ENCODE peak calls at places on chromosomes 6 and 20, in four cellular contexts. R, Z, C and N are unnamed samples.

GRCh38 chr6:97040355-97040860 is 115.9 kb downstream of the KLHL32 start:
- DNase-seq in R (no peak), Z (no peak), C (no peak), N (no peak)

GRCh38 chr6:13859871-13860555 is 45.7 kb upstream of the MCUR1 start:
- DNase-seq in R (no peak), Z (no peak), C (no peak), N (no peak)

GRCh38 chr6:105212587-105212986 is 32.8 kb upstream of the POPDC3 start:
- DNase-seq in R (no peak), Z (no peak), C (no peak), N (peak)

GRCh38 chr20:467755-468154 is 5.4 kb upstream of the TBC1D20 start:
- DNase-seq in R (no peak), Z (no peak), C (no peak), N (no peak)

GRCh38 chr20:6818033-6818808 is 50.7 kb downstream of the BMP2 start:
- DNase-seq in R (no peak), Z (no peak), C (no peak), N (no peak)

GRCh38 chr6:35611235-35611634 is 77.5 kb downstream of the FKBP5 start:
- DNase-seq in R (peak), Z (peak), C (no peak), N (no peak)

GRCh38 chr6:113777601-113778000 is 79.5 kb upstream of the MARCKS start:
- DNase-seq in R (no peak), Z (no peak), C (no peak), N (no peak)

GRCh38 chr20:20216941-20217340 is 151.0 kb upstream of the INSM1 start:
- DNase-seq in R (no peak), Z (no peak), C (no peak), N (no peak)

GRCh38 chr20:60003776-60004175 is 45.6 kb downstream of the CDH26 start:
- DNase-seq in R (no peak), Z (no peak), C (no peak), N (no peak)

GRCh38 chr20:44142416-44142815 is 44.6 kb downstream of the JPH2 start:
- DNase-seq in R (peak), Z (peak), C (no peak), N (no peak)

GRCh38 chr6:93424303-93425064 is 5.1 kb upstream of the EPHA7 start:
- DNase-seq in R (no peak), Z (no peak), C (no peak), N (no peak)

GRCh38 chr20:33359399-33360261 is 41.7 kb downstream of the CDK5RAP1 start:
- DNase-seq in R (no peak), Z (no peak), C (no peak), N (no peak)

GRCh38 chr6:50358113-50358512 is 308.4 kb upstream of the DEFB112 start:
- DNase-seq in R (no peak), Z (no peak), C (no peak), N (no peak)

GRCh38 chr6:75084872-75085381 is 120.9 kb downstream of the COL12A1 start:
- DNase-seq in R (no peak), Z (no peak), C (no peak), N (no peak)

GRCh38 chr20:3563548-3564177 is 92.8 kb downstream of the ATRN start:
- DNase-seq in R (no peak), Z (peak), C (peak), N (peak)

GRCh38 chr6:7138111-7138510 is 30.4 kb downstream of the RREB1 start:
- DNase-seq in R (no peak), Z (no peak), C (no peak), N (no peak)

GRCh38 chr6:152775441-152775840 is 24.8 kb downstream of the VIP start:
- DNase-seq in R (no peak), Z (no peak), C (no peak), N (no peak)

GRCh38 chr6:148177589-148178233 is 164.9 kb upstream of the SASH1 start:
- DNase-seq in R (peak), Z (peak), C (peak), N (peak)

GRCh38 chr6:150254671-150255228 is 111.9 kb downstream of the PPP1R14C start:
- DNase-seq in R (peak), Z (peak), C (no peak), N (no peak)

GRCh38 chr20:44746367-44747165 is 901 bp downstream of the KCNK15 start:
- DNase-seq in R (no peak), Z (no peak), C (no peak), N (peak)

GRCh38 chr6:2275207-2275891 is 29.9 kb upstream of the GMDS start:
- DNase-seq in R (no peak), Z (peak), C (peak), N (peak)

GRCh38 chr6:111844376-111844775 is 28.9 kb downstream of the FYN start:
- DNase-seq in R (no peak), Z (no peak), C (no peak), N (no peak)

GRCh38 chr20:5612476-5613291 is 137.5 kb upstream of the SHLD1 start:
- DNase-seq in R (peak), Z (peak), C (no peak), N (peak)